ENCODE peak calls at places on chromosomes 6 and 20, in seven cellular contexts. One of them, this sample, is unnamed.

GRCh38 chr6:114364295-114364694 is 21.5 kb upstream of the HS3ST5 start:
- DNase-seq in heart left ventricle: no peak
- DNase-seq in OCI-LY7: no peak
- DNase-seq in ELR: peak; percentile 19
- DNase-seq in EH: peak; percentile 63
- DNase-seq in H1: no peak
- DNase-seq in activated CD4-positive, CD25-positive, alpha-beta regulatory T cell: no peak
- DNase-seq in this sample: peak; percentile 63

GRCh38 chr6:80143312-80143960 is 37.0 kb downstream of the BCKDHB start:
- DNase-seq in OCI-LY7: no peak
- DNase-seq in activated CD4-positive, CD25-positive, alpha-beta regulatory T cell: no peak
- DNase-seq in ELR: peak; percentile 88
- DNase-seq in H1: no peak
- DNase-seq in EH: peak; percentile 94
- DNase-seq in heart left ventricle: peak; percentile 48
- DNase-seq in this sample: peak; percentile 86

GRCh38 chr6:26436018-26436417 is 4.3 kb upstream of the BTN3A3 start:
- DNase-seq in H1: no peak
- DNase-seq in ELR: no peak
- DNase-seq in OCI-LY7: no peak
- DNase-seq in EH: no peak
- DNase-seq in heart left ventricle: no peak
- DNase-seq in activated CD4-positive, CD25-positive, alpha-beta regulatory T cell: no peak
- DNase-seq in this sample: no peak

GRCh38 chr6:160520043-160520904 is 143.8 kb downstream of the LPA start:
- DNase-seq in activated CD4-positive, CD25-positive, alpha-beta regulatory T cell: peak; percentile 65
- DNase-seq in EH: peak; percentile 68
- DNase-seq in H1: peak; percentile 96
- DNase-seq in OCI-LY7: peak; percentile 30
- DNase-seq in heart left ventricle: peak; percentile 69
- DNase-seq in ELR: peak; percentile 73
- DNase-seq in this sample: peak; percentile 81

GRCh38 chr20:57398231-57398821 is 7.1 kb downstream of the RBM38 start:
- DNase-seq in H1: no peak
- DNase-seq in EH: no peak
- DNase-seq in ELR: no peak
- DNase-seq in OCI-LY7: peak; percentile 97
- DNase-seq in heart left ventricle: peak; percentile 64
- DNase-seq in activated CD4-positive, CD25-positive, alpha-beta regulatory T cell: peak; percentile 96
- DNase-seq in this sample: peak; percentile 36

GRCh38 chr6:125948455-125948854 is 8.1 kb upstream of the HINT3 start:
- DNase-seq in heart left ventricle: no peak
- DNase-seq in OCI-LY7: no peak
- DNase-seq in H1: no peak
- DNase-seq in EH: no peak
- DNase-seq in ELR: no peak
- DNase-seq in activated CD4-positive, CD25-positive, alpha-beta regulatory T cell: no peak
- DNase-seq in this sample: no peak

GRCh38 chr20:4025679-4026078 is 10.3 kb upstream of the RNF24 start:
- DNase-seq in OCI-LY7: no peak
- DNase-seq in ELR: no peak
- DNase-seq in activated CD4-positive, CD25-positive, alpha-beta regulatory T cell: no peak
- DNase-seq in H1: no peak
- DNase-seq in EH: no peak
- DNase-seq in heart left ventricle: no peak
- DNase-seq in this sample: no peak

GRCh38 chr6:4953440-4953839 is 50.4 kb downstream of the RPP40 start:
- DNase-seq in H1: no peak
- DNase-seq in EH: no peak
- DNase-seq in heart left ventricle: no peak
- DNase-seq in OCI-LY7: no peak
- DNase-seq in activated CD4-positive, CD25-positive, alpha-beta regulatory T cell: no peak
- DNase-seq in ELR: no peak
- DNase-seq in this sample: no peak

GRCh38 chr6:168225471-168225901 is 94.1 kb downstream of the DACT2 start:
- DNase-seq in OCI-LY7: no peak
- DNase-seq in EH: no peak
- DNase-seq in ELR: no peak
- DNase-seq in activated CD4-positive, CD25-positive, alpha-beta regulatory T cell: no peak
- DNase-seq in heart left ventricle: no peak
- DNase-seq in H1: no peak
- DNase-seq in this sample: no peak

GRCh38 chr6:4316867-4317400 is 181.6 kb upstream of the ECI2 start:
- DNase-seq in heart left ventricle: peak; percentile 70
- DNase-seq in H1: no peak
- DNase-seq in ELR: peak; percentile 92
- DNase-seq in OCI-LY7: no peak
- DNase-seq in EH: peak; percentile 88
- DNase-seq in activated CD4-positive, CD25-positive, alpha-beta regulatory T cell: no peak
- DNase-seq in this sample: peak; percentile 83

GRCh38 chr6:52000064-52000463 is 87.3 kb downstream of the PKHD1 start:
- DNase-seq in ELR: no peak
- DNase-seq in EH: no peak
- DNase-seq in activated CD4-positive, CD25-positive, alpha-beta regulatory T cell: no peak
- DNase-seq in H1: no peak
- DNase-seq in heart left ventricle: no peak
- DNase-seq in OCI-LY7: no peak
- DNase-seq in this sample: peak; percentile 66

GRCh38 chr6:44489912-44490604 is 102.6 kb downstream of the CDC5L start:
- DNase-seq in heart left ventricle: peak; percentile 38
- DNase-seq in OCI-LY7: no peak
- DNase-seq in EH: peak; percentile 98
- DNase-seq in ELR: peak; percentile 98
- DNase-seq in activated CD4-positive, CD25-positive, alpha-beta regulatory T cell: no peak
- DNase-seq in H1: no peak
- DNase-seq in this sample: peak; percentile 92

GRCh38 chr20:8389381-8390368 is 257.6 kb downstream of the PLCB1 start:
- DNase-seq in H1: no peak
- DNase-seq in OCI-LY7: peak; percentile 75
- DNase-seq in ELR: peak; percentile 56
- DNase-seq in activated CD4-positive, CD25-positive, alpha-beta regulatory T cell: no peak
- DNase-seq in heart left ventricle: no peak
- DNase-seq in EH: peak; percentile 61
- DNase-seq in this sample: peak; percentile 3

GRCh38 chr20:35791823-35792222 is 20.0 kb downstream of the PHF20 start:
- DNase-seq in H1: no peak
- DNase-seq in ELR: peak; percentile 86
- DNase-seq in OCI-LY7: no peak
- DNase-seq in activated CD4-positive, CD25-positive, alpha-beta regulatory T cell: no peak
- DNase-seq in EH: peak; percentile 98
- DNase-seq in heart left ventricle: no peak
- DNase-seq in this sample: peak; percentile 11

GRCh38 chr6:99589290-99589672 is 17.4 kb upstream of the PRDM13 start:
- DNase-seq in ELR: peak; percentile 36
- DNase-seq in OCI-LY7: no peak
- DNase-seq in H1: peak; percentile 58
- DNase-seq in EH: peak; percentile 20
- DNase-seq in activated CD4-positive, CD25-positive, alpha-beta regulatory T cell: no peak
- DNase-seq in heart left ventricle: no peak
- DNase-seq in this sample: peak; percentile 50

GRCh38 chr6:109690373-109690739 is 646 bp downstream of the AK9 start:
- DNase-seq in heart left ventricle: peak; percentile 43
- DNase-seq in EH: no peak
- DNase-seq in OCI-LY7: peak; percentile 63
- DNase-seq in H1: peak; percentile 88
- DNase-seq in ELR: peak; percentile 31
- DNase-seq in activated CD4-positive, CD25-positive, alpha-beta regulatory T cell: peak; percentile 25
- DNase-seq in this sample: peak; percentile 27

GRCh38 chr6:11767458-11767857 is 11.1 kb downstream of the ADTRP start:
- DNase-seq in EH: peak; percentile 30
- DNase-seq in ELR: no peak
- DNase-seq in H1: no peak
- DNase-seq in heart left ventricle: no peak
- DNase-seq in OCI-LY7: no peak
- DNase-seq in activated CD4-positive, CD25-positive, alpha-beta regulatory T cell: no peak
- DNase-seq in this sample: no peak

GRCh38 chr6:52503853-52504777 is 72.7 kb downstream of the TRAM2 start:
- DNase-seq in EH: peak; percentile 92
- DNase-seq in heart left ventricle: peak; percentile 91
- DNase-seq in ELR: peak; percentile 96
- DNase-seq in OCI-LY7: no peak
- DNase-seq in activated CD4-positive, CD25-positive, alpha-beta regulatory T cell: no peak
- DNase-seq in H1: no peak
- DNase-seq in this sample: peak; percentile 99

GRCh38 chr6:19697744-19698290 is 139.4 kb upstream of the ID4 start:
- DNase-seq in H1: no peak
- DNase-seq in activated CD4-positive, CD25-positive, alpha-beta regulatory T cell: no peak
- DNase-seq in ELR: peak; percentile 95
- DNase-seq in OCI-LY7: no peak
- DNase-seq in EH: peak; percentile 85
- DNase-seq in heart left ventricle: no peak
- DNase-seq in this sample: peak; percentile 86

GRCh38 chr6:98833101-98834059 is 994 bp upstream of the POU3F2 start:
- DNase-seq in H1: peak; percentile 71
- DNase-seq in ELR: peak; percentile 38
- DNase-seq in OCI-LY7: no peak
- DNase-seq in heart left ventricle: no peak
- DNase-seq in EH: peak; percentile 30
- DNase-seq in activated CD4-positive, CD25-positive, alpha-beta regulatory T cell: no peak
- DNase-seq in this sample: peak; percentile 70

GRCh38 chr6:135936606-135937005 is 85.1 kb downstream of the PDE7B start:
- DNase-seq in ELR: peak; percentile 99
- DNase-seq in H1: no peak
- DNase-seq in activated CD4-positive, CD25-positive, alpha-beta regulatory T cell: no peak
- DNase-seq in heart left ventricle: no peak
- DNase-seq in EH: peak; percentile 97
- DNase-seq in OCI-LY7: no peak
- DNase-seq in this sample: peak; percentile 86

GRCh38 chr20:5981139-5981538 is 30.7 kb downstream of the MCM8 start:
- DNase-seq in OCI-LY7: no peak
- DNase-seq in EH: no peak
- DNase-seq in heart left ventricle: no peak
- DNase-seq in ELR: no peak
- DNase-seq in activated CD4-positive, CD25-positive, alpha-beta regulatory T cell: no peak
- DNase-seq in H1: no peak
- DNase-seq in this sample: no peak

GRCh38 chr6:83509416-83509815 is 2.9 kb upstream of the PRSS35 start:
- DNase-seq in OCI-LY7: no peak
- DNase-seq in heart left ventricle: no peak
- DNase-seq in H1: no peak
- DNase-seq in activated CD4-positive, CD25-positive, alpha-beta regulatory T cell: no peak
- DNase-seq in EH: peak; percentile 57
- DNase-seq in ELR: peak; percentile 13
- DNase-seq in this sample: no peak

GRCh38 chr6:20589266-20589665 is 55.0 kb downstream of the CDKAL1 start:
- DNase-seq in ELR: no peak
- DNase-seq in EH: no peak
- DNase-seq in activated CD4-positive, CD25-positive, alpha-beta regulatory T cell: no peak
- DNase-seq in H1: no peak
- DNase-seq in OCI-LY7: no peak
- DNase-seq in heart left ventricle: no peak
- DNase-seq in this sample: no peak

GRCh38 chr6:158536891-158537798 is 22.7 kb upstream of the TMEM181 start:
- DNase-seq in H1: peak; percentile 88
- DNase-seq in activated CD4-positive, CD25-positive, alpha-beta regulatory T cell: no peak
- DNase-seq in heart left ventricle: peak; percentile 34
- DNase-seq in ELR: peak; percentile 26
- DNase-seq in OCI-LY7: no peak
- DNase-seq in EH: peak; percentile 39
- DNase-seq in this sample: peak; percentile 43

GRCh38 chr6:106692112-106692822 is 62.9 kb downstream of the QRSL1 start:
- DNase-seq in heart left ventricle: no peak
- DNase-seq in OCI-LY7: no peak
- DNase-seq in ELR: peak; percentile 43
- DNase-seq in EH: peak; percentile 24
- DNase-seq in activated CD4-positive, CD25-positive, alpha-beta regulatory T cell: no peak
- DNase-seq in H1: no peak
- DNase-seq in this sample: peak; percentile 80

GRCh38 chr6:18245642-18246041 is 18.7 kb downstream of the DEK start:
- DNase-seq in H1: no peak
- DNase-seq in OCI-LY7: no peak
- DNase-seq in ELR: no peak
- DNase-seq in EH: no peak
- DNase-seq in activated CD4-positive, CD25-positive, alpha-beta regulatory T cell: no peak
- DNase-seq in heart left ventricle: no peak
- DNase-seq in this sample: no peak

GRCh38 chr6:151627689-151628444 is 134.1 kb downstream of the CCDC170 start:
- DNase-seq in EH: no peak
- DNase-seq in OCI-LY7: no peak
- DNase-seq in ELR: peak; percentile 17
- DNase-seq in heart left ventricle: no peak
- DNase-seq in activated CD4-positive, CD25-positive, alpha-beta regulatory T cell: no peak
- DNase-seq in H1: no peak
- DNase-seq in this sample: peak; percentile 13

GRCh38 chr6:90135672-90136071 is 161.0 kb downstream of the BACH2 start:
- DNase-seq in EH: peak; percentile 63
- DNase-seq in ELR: peak; percentile 49
- DNase-seq in heart left ventricle: no peak
- DNase-seq in OCI-LY7: no peak
- DNase-seq in activated CD4-positive, CD25-positive, alpha-beta regulatory T cell: no peak
- DNase-seq in H1: no peak
- DNase-seq in this sample: peak; percentile 64

GRCh38 chr6:142321451-142321850 is 19.6 kb downstream of the ADGRG6 start:
- DNase-seq in OCI-LY7: no peak
- DNase-seq in H1: no peak
- DNase-seq in EH: no peak
- DNase-seq in heart left ventricle: no peak
- DNase-seq in ELR: no peak
- DNase-seq in activated CD4-positive, CD25-positive, alpha-beta regulatory T cell: no peak
- DNase-seq in this sample: no peak

GRCh38 chr6:28884423-28885148 is 39.2 kb downstream of the TRIM27 start:
- DNase-seq in H1: no peak
- DNase-seq in ELR: no peak
- DNase-seq in OCI-LY7: no peak
- DNase-seq in heart left ventricle: no peak
- DNase-seq in activated CD4-positive, CD25-positive, alpha-beta regulatory T cell: peak; percentile 35
- DNase-seq in EH: no peak
- DNase-seq in this sample: peak; percentile 25

GRCh38 chr20:46898433-46898832 is 3.8 kb downstream of the EYA2 start:
- DNase-seq in heart left ventricle: no peak
- DNase-seq in ELR: no peak
- DNase-seq in OCI-LY7: no peak
- DNase-seq in H1: no peak
- DNase-seq in activated CD4-positive, CD25-positive, alpha-beta regulatory T cell: no peak
- DNase-seq in EH: no peak
- DNase-seq in this sample: no peak